ENCODE peak calls at places on chromosomes 6 and 20, in nine cellular contexts. I is psoas muscle, Y is GM19239, X is heart right ventricle, B is nephron progenitor cell, V is fibroblast of lung, O is SW 1271, J is NCI-H1436, E is NT2/D1. U is an unnamed sample.

GRCh38 chr6:15148356-15149058 is 97.4 kb upstream of the JARID2 start:
- DNase-seq in I (no peak), Y (no peak), X (no peak), B (peak), V (peak), O (no peak), J (no peak), E (no peak), U (no peak)

GRCh38 chr20:35263609-35264223 is 14.2 kb downstream of the MMP24OS start:
- DNase-seq in I (no peak), Y (no peak), X (no peak), B (no peak), V (no peak), O (no peak), J (no peak), E (no peak), U (no peak)

GRCh38 chr6:168012431-168013249 is 15.2 kb downstream of the KIF25 start:
- DNase-seq in I (no peak), Y (no peak), X (no peak), B (no peak), V (no peak), O (no peak), J (no peak), E (no peak), U (no peak)

GRCh38 chr6:166456360-166457156 is 73.8 kb upstream of the MPC1 start:
- DNase-seq in I (no peak), Y (peak), X (no peak), B (no peak), V (peak), O (peak), J (no peak), E (peak), U (no peak)

GRCh38 chr6:20873425-20874190 is 339.4 kb downstream of the CDKAL1 start:
- DNase-seq in I (no peak), Y (no peak), X (no peak), B (no peak), V (no peak), O (no peak), J (no peak), E (no peak), U (no peak)

GRCh38 chr6:117495425-117495824 is 13.0 kb downstream of the DCBLD1 start:
- DNase-seq in I (no peak), Y (no peak), X (no peak), B (no peak), V (no peak), O (no peak), J (no peak), E (no peak), U (no peak)

GRCh38 chr20:39674842-39675241 is 712.7 kb downstream of the DHX35 start:
- DNase-seq in I (no peak), Y (no peak), X (no peak), B (no peak), V (no peak), O (no peak), J (no peak), E (no peak), U (no peak)

GRCh38 chr6:75280131-75280855 is 4.3 kb downstream of the TMEM30A start:
- DNase-seq in I (no peak), Y (no peak), X (no peak), B (no peak), V (peak), O (no peak), J (no peak), E (no peak), U (no peak)

GRCh38 chr6:25415274-25415673 is 136.1 kb downstream of the CARMIL1 start:
- DNase-seq in I (no peak), Y (no peak), X (no peak), B (no peak), V (no peak), O (no peak), J (no peak), E (no peak), U (no peak)

GRCh38 chr20:47352332-47353223 is 3.9 kb downstream of the ZMYND8 start:
- DNase-seq in I (no peak), Y (no peak), X (peak), B (no peak), V (peak), O (peak), J (no peak), E (no peak), U (no peak)

GRCh38 chr20:4449977-4450715 is 271.6 kb upstream of the PRND start:
- DNase-seq in I (no peak), Y (no peak), X (no peak), B (no peak), V (peak), O (no peak), J (no peak), E (no peak), U (no peak)

GRCh38 chr6:10801224-10801848 is 37.0 kb downstream of the MAK start:
- DNase-seq in I (peak), Y (peak), X (peak), B (peak), V (peak), O (peak), J (peak), E (peak), U (peak)

GRCh38 chr20:3753098-3753497 is 14.5 kb downstream of the ADISSP start:
- DNase-seq in I (no peak), Y (peak), X (peak), B (peak), V (peak), O (peak), J (peak), E (peak), U (peak)

GRCh38 chr20:51668515-51668914 is 99.7 kb downstream of the ATP9A start:
- DNase-seq in I (no peak), Y (no peak), X (no peak), B (no peak), V (no peak), O (no peak), J (no peak), E (no peak), U (no peak)

GRCh38 chr6:55713411-55713810 is 134.4 kb upstream of the HMGCLL1 start:
- DNase-seq in I (no peak), Y (no peak), X (no peak), B (no peak), V (no peak), O (no peak), J (no peak), E (no peak), U (no peak)

GRCh38 chr6:44737829-44738528 is 350.5 kb downstream of the CDC5L start:
- DNase-seq in I (no peak), Y (no peak), X (no peak), B (no peak), V (no peak), O (no peak), J (no peak), E (no peak), U (no peak)

GRCh38 chr6:106520711-106521367 is 108.5 kb downstream of the RTN4IP1 start:
- DNase-seq in I (no peak), Y (no peak), X (no peak), B (no peak), V (no peak), O (no peak), J (no peak), E (no peak), U (peak)

GRCh38 chr6:51283723-51284122 is 465.1 kb downstream of the TFAP2B start:
- DNase-seq in I (no peak), Y (no peak), X (no peak), B (no peak), V (no peak), O (no peak), J (no peak), E (no peak), U (no peak)

GRCh38 chr20:1513801-1514200 is 22.6 kb upstream of the SIRPB2 start:
- DNase-seq in I (no peak), Y (no peak), X (no peak), B (no peak), V (no peak), O (no peak), J (no peak), E (no peak), U (no peak)

GRCh38 chr20:8860011-8860495 is 208.8 kb upstream of the PLCB4 start:
- DNase-seq in I (no peak), Y (no peak), X (no peak), B (no peak), V (peak), O (no peak), J (no peak), E (no peak), U (no peak)

GRCh38 chr20:34022154-34022842 is 28.6 kb downstream of the RALY start:
- DNase-seq in I (no peak), Y (peak), X (no peak), B (no peak), V (no peak), O (peak), J (no peak), E (no peak), U (no peak)

GRCh38 chr6:163415176-163415619 is 680 bp downstream of the QKI start:
- DNase-seq in I (peak), Y (peak), X (no peak), B (no peak), V (no peak), O (no peak), J (no peak), E (no peak), U (peak)

GRCh38 chr6:57198926-57199636 is 23.0 kb downstream of the RAB23 start:
- DNase-seq in I (no peak), Y (no peak), X (no peak), B (no peak), V (no peak), O (no peak), J (no peak), E (no peak), U (no peak)

GRCh38 chr6:113980937-113981554 is 10.1 kb upstream of the HDAC2 start:
- DNase-seq in I (no peak), Y (no peak), X (no peak), B (peak), V (peak), O (peak), J (no peak), E (no peak), U (peak)

GRCh38 chr20:22921595-22922421 is 113.3 kb upstream of the SSTR4 start:
- DNase-seq in I (no peak), Y (no peak), X (no peak), B (no peak), V (peak), O (peak), J (no peak), E (no peak), U (peak)

GRCh38 chr20:57619053-57619831 is 984 bp downstream of the ZBP1 start:
- DNase-seq in I (peak), Y (no peak), X (no peak), B (no peak), V (no peak), O (no peak), J (no peak), E (no peak), U (peak)

U was measured in DND-41.